ENCODE peak calls at places on chromosomes 5 and 9, in four cellular contexts. One of them, this sample, is unnamed.

GRCh38 chr9:136083558-136084190 is 11.4 kb downstream of the NACC2 start:
- DNase-seq in choroid plexus epithelial cell: no peak
- DNase-seq in HTR-8/SVneo: no peak
- DNase-seq in stimulated activated CD8-positive, alpha-beta memory T cell treated with anti-CD3 and anti-CD28 coated beads, Interleukin-4, amount 100 ng/mL, for 1 hour: no peak
- DNase-seq in this sample: no peak

GRCh38 chr9:104091028-104091590 is 3.0 kb upstream of the SMC2 start:
- DNase-seq in HTR-8/SVneo: no peak
- DNase-seq in choroid plexus epithelial cell: no peak
- DNase-seq in stimulated activated CD8-positive, alpha-beta memory T cell treated with anti-CD3 and anti-CD28 coated beads, Interleukin-4, amount 100 ng/mL, for 1 hour: no peak
- DNase-seq in this sample: peak

GRCh38 chr9:91771027-91771426 is 179.0 kb downstream of the ROR2 start:
- DNase-seq in choroid plexus epithelial cell: peak
- DNase-seq in stimulated activated CD8-positive, alpha-beta memory T cell treated with anti-CD3 and anti-CD28 coated beads, Interleukin-4, amount 100 ng/mL, for 1 hour: no peak
- DNase-seq in HTR-8/SVneo: peak
- DNase-seq in this sample: peak

GRCh38 chr9:120408680-120409258 is 171.2 kb downstream of the CDK5RAP2 start:
- DNase-seq in choroid plexus epithelial cell: no peak
- DNase-seq in HTR-8/SVneo: no peak
- DNase-seq in stimulated activated CD8-positive, alpha-beta memory T cell treated with anti-CD3 and anti-CD28 coated beads, Interleukin-4, amount 100 ng/mL, for 1 hour: no peak
- DNase-seq in this sample: no peak

GRCh38 chr5:169218176-169218575 is 82.8 kb downstream of the SLIT3 start:
- DNase-seq in HTR-8/SVneo: no peak
- DNase-seq in choroid plexus epithelial cell: no peak
- DNase-seq in stimulated activated CD8-positive, alpha-beta memory T cell treated with anti-CD3 and anti-CD28 coated beads, Interleukin-4, amount 100 ng/mL, for 1 hour: no peak
- DNase-seq in this sample: no peak

GRCh38 chr9:19946446-19947109 is 157.7 kb upstream of the SLC24A2 start:
- DNase-seq in HTR-8/SVneo: peak
- DNase-seq in choroid plexus epithelial cell: peak
- DNase-seq in stimulated activated CD8-positive, alpha-beta memory T cell treated with anti-CD3 and anti-CD28 coated beads, Interleukin-4, amount 100 ng/mL, for 1 hour: no peak
- DNase-seq in this sample: peak

GRCh38 chr5:42274913-42275312 is 148.3 kb upstream of the GHR start:
- DNase-seq in stimulated activated CD8-positive, alpha-beta memory T cell treated with anti-CD3 and anti-CD28 coated beads, Interleukin-4, amount 100 ng/mL, for 1 hour: no peak
- DNase-seq in choroid plexus epithelial cell: peak
- DNase-seq in HTR-8/SVneo: no peak
- DNase-seq in this sample: no peak

GRCh38 chr9:7578951-7579743 is 220.4 kb downstream of the DMAC1 start:
- DNase-seq in HTR-8/SVneo: no peak
- DNase-seq in choroid plexus epithelial cell: no peak
- DNase-seq in stimulated activated CD8-positive, alpha-beta memory T cell treated with anti-CD3 and anti-CD28 coated beads, Interleukin-4, amount 100 ng/mL, for 1 hour: no peak
- DNase-seq in this sample: no peak

GRCh38 chr5:37873988-37874387 is 34.1 kb upstream of the GDNF start:
- DNase-seq in HTR-8/SVneo: no peak
- DNase-seq in stimulated activated CD8-positive, alpha-beta memory T cell treated with anti-CD3 and anti-CD28 coated beads, Interleukin-4, amount 100 ng/mL, for 1 hour: no peak
- DNase-seq in choroid plexus epithelial cell: no peak
- DNase-seq in this sample: no peak

GRCh38 chr5:97406950-97407676 is 224.1 kb upstream of the RIOK2 start:
- DNase-seq in stimulated activated CD8-positive, alpha-beta memory T cell treated with anti-CD3 and anti-CD28 coated beads, Interleukin-4, amount 100 ng/mL, for 1 hour: no peak
- DNase-seq in choroid plexus epithelial cell: no peak
- DNase-seq in HTR-8/SVneo: no peak
- DNase-seq in this sample: no peak

GRCh38 chr9:121835581-121836381 is 184.3 kb downstream of the DAB2IP start:
- DNase-seq in choroid plexus epithelial cell: no peak
- DNase-seq in stimulated activated CD8-positive, alpha-beta memory T cell treated with anti-CD3 and anti-CD28 coated beads, Interleukin-4, amount 100 ng/mL, for 1 hour: no peak
- DNase-seq in HTR-8/SVneo: no peak
- DNase-seq in this sample: peak

GRCh38 chr9:121985792-121986494 is 107.2 kb downstream of the TTLL11 start:
- DNase-seq in HTR-8/SVneo: no peak
- DNase-seq in choroid plexus epithelial cell: no peak
- DNase-seq in stimulated activated CD8-positive, alpha-beta memory T cell treated with anti-CD3 and anti-CD28 coated beads, Interleukin-4, amount 100 ng/mL, for 1 hour: no peak
- DNase-seq in this sample: no peak

GRCh38 chr5:35246411-35246810 is 16.1 kb upstream of the PRLR start:
- DNase-seq in HTR-8/SVneo: no peak
- DNase-seq in stimulated activated CD8-positive, alpha-beta memory T cell treated with anti-CD3 and anti-CD28 coated beads, Interleukin-4, amount 100 ng/mL, for 1 hour: no peak
- DNase-seq in choroid plexus epithelial cell: no peak
- DNase-seq in this sample: no peak

GRCh38 chr5:58075907-58076306 is 384.0 kb downstream of the PLK2 start:
- DNase-seq in choroid plexus epithelial cell: no peak
- DNase-seq in stimulated activated CD8-positive, alpha-beta memory T cell treated with anti-CD3 and anti-CD28 coated beads, Interleukin-4, amount 100 ng/mL, for 1 hour: no peak
- DNase-seq in HTR-8/SVneo: no peak
- DNase-seq in this sample: no peak

GRCh38 chr9:35831040-35831439 is 2.0 kb downstream of the TMEM8B start:
- DNase-seq in stimulated activated CD8-positive, alpha-beta memory T cell treated with anti-CD3 and anti-CD28 coated beads, Interleukin-4, amount 100 ng/mL, for 1 hour: no peak
- DNase-seq in HTR-8/SVneo: no peak
- DNase-seq in choroid plexus epithelial cell: no peak
- DNase-seq in this sample: no peak

GRCh38 chr5:169914766-169915165 is 65.5 kb downstream of the INSYN2B start:
- DNase-seq in stimulated activated CD8-positive, alpha-beta memory T cell treated with anti-CD3 and anti-CD28 coated beads, Interleukin-4, amount 100 ng/mL, for 1 hour: no peak
- DNase-seq in choroid plexus epithelial cell: peak
- DNase-seq in HTR-8/SVneo: no peak
- DNase-seq in this sample: peak

GRCh38 chr5:162209005-162209605 is 141.5 kb downstream of the GABRG2 start:
- DNase-seq in HTR-8/SVneo: peak
- DNase-seq in choroid plexus epithelial cell: peak
- DNase-seq in stimulated activated CD8-positive, alpha-beta memory T cell treated with anti-CD3 and anti-CD28 coated beads, Interleukin-4, amount 100 ng/mL, for 1 hour: no peak
- DNase-seq in this sample: no peak

GRCh38 chr9:132986114-132986513 is 7.6 kb downstream of the GFI1B start:
- DNase-seq in choroid plexus epithelial cell: no peak
- DNase-seq in HTR-8/SVneo: no peak
- DNase-seq in stimulated activated CD8-positive, alpha-beta memory T cell treated with anti-CD3 and anti-CD28 coated beads, Interleukin-4, amount 100 ng/mL, for 1 hour: no peak
- DNase-seq in this sample: no peak

GRCh38 chr5:109045710-109046109 is 298.0 kb downstream of the FER start:
- DNase-seq in stimulated activated CD8-positive, alpha-beta memory T cell treated with anti-CD3 and anti-CD28 coated beads, Interleukin-4, amount 100 ng/mL, for 1 hour: no peak
- DNase-seq in HTR-8/SVneo: no peak
- DNase-seq in choroid plexus epithelial cell: peak
- DNase-seq in this sample: peak

GRCh38 chr9:21576331-21577189 is 94.4 kb upstream of the IFNE start:
- DNase-seq in HTR-8/SVneo: peak
- DNase-seq in stimulated activated CD8-positive, alpha-beta memory T cell treated with anti-CD3 and anti-CD28 coated beads, Interleukin-4, amount 100 ng/mL, for 1 hour: no peak
- DNase-seq in choroid plexus epithelial cell: peak
- DNase-seq in this sample: peak

GRCh38 chr5:115333164-115333563 is 36.7 kb upstream of the CCDC112 start:
- DNase-seq in HTR-8/SVneo: no peak
- DNase-seq in choroid plexus epithelial cell: peak
- DNase-seq in stimulated activated CD8-positive, alpha-beta memory T cell treated with anti-CD3 and anti-CD28 coated beads, Interleukin-4, amount 100 ng/mL, for 1 hour: no peak
- DNase-seq in this sample: no peak

GRCh38 chr9:37994639-37995347 is 74.2 kb downstream of the SHB start:
- DNase-seq in choroid plexus epithelial cell: peak
- DNase-seq in HTR-8/SVneo: peak
- DNase-seq in stimulated activated CD8-positive, alpha-beta memory T cell treated with anti-CD3 and anti-CD28 coated beads, Interleukin-4, amount 100 ng/mL, for 1 hour: no peak
- DNase-seq in this sample: peak

GRCh38 chr5:169097374-169097831 is 203.5 kb downstream of the SLIT3 start:
- DNase-seq in stimulated activated CD8-positive, alpha-beta memory T cell treated with anti-CD3 and anti-CD28 coated beads, Interleukin-4, amount 100 ng/mL, for 1 hour: no peak
- DNase-seq in HTR-8/SVneo: no peak
- DNase-seq in choroid plexus epithelial cell: no peak
- DNase-seq in this sample: no peak

GRCh38 chr5:73649926-73650325 is 23.9 kb downstream of the ARHGEF28 start:
- DNase-seq in stimulated activated CD8-positive, alpha-beta memory T cell treated with anti-CD3 and anti-CD28 coated beads, Interleukin-4, amount 100 ng/mL, for 1 hour: no peak
- DNase-seq in choroid plexus epithelial cell: no peak
- DNase-seq in HTR-8/SVneo: no peak
- DNase-seq in this sample: no peak

GRCh38 chr9:124342946-124343485 is 72.2 kb downstream of the PSMB7 start:
- DNase-seq in HTR-8/SVneo: peak
- DNase-seq in stimulated activated CD8-positive, alpha-beta memory T cell treated with anti-CD3 and anti-CD28 coated beads, Interleukin-4, amount 100 ng/mL, for 1 hour: no peak
- DNase-seq in choroid plexus epithelial cell: peak
- DNase-seq in this sample: peak

GRCh38 chr5:164191240-164191639 is 685.8 kb downstream of the MAT2B start:
- DNase-seq in choroid plexus epithelial cell: peak
- DNase-seq in HTR-8/SVneo: peak
- DNase-seq in stimulated activated CD8-positive, alpha-beta memory T cell treated with anti-CD3 and anti-CD28 coated beads, Interleukin-4, amount 100 ng/mL, for 1 hour: no peak
- DNase-seq in this sample: no peak

GRCh38 chr5:116528519-116529234 is 45.9 kb downstream of the SEMA6A start:
- DNase-seq in HTR-8/SVneo: no peak
- DNase-seq in choroid plexus epithelial cell: no peak
- DNase-seq in stimulated activated CD8-positive, alpha-beta memory T cell treated with anti-CD3 and anti-CD28 coated beads, Interleukin-4, amount 100 ng/mL, for 1 hour: no peak
- DNase-seq in this sample: no peak

GRCh38 chr5:135547590-135548254 is 12.0 kb upstream of the NEUROG1 start:
- DNase-seq in choroid plexus epithelial cell: no peak
- DNase-seq in HTR-8/SVneo: no peak
- DNase-seq in stimulated activated CD8-positive, alpha-beta memory T cell treated with anti-CD3 and anti-CD28 coated beads, Interleukin-4, amount 100 ng/mL, for 1 hour: no peak
- DNase-seq in this sample: no peak

GRCh38 chr5:143219696-143220095 is 183.8 kb downstream of the NR3C1 start:
- DNase-seq in choroid plexus epithelial cell: peak
- DNase-seq in HTR-8/SVneo: no peak
- DNase-seq in stimulated activated CD8-positive, alpha-beta memory T cell treated with anti-CD3 and anti-CD28 coated beads, Interleukin-4, amount 100 ng/mL, for 1 hour: no peak
- DNase-seq in this sample: no peak

GRCh38 chr5:181221792-181222629 is 1.1 kb upstream of the TRIM41 start:
- DNase-seq in HTR-8/SVneo: peak
- DNase-seq in choroid plexus epithelial cell: peak
- DNase-seq in stimulated activated CD8-positive, alpha-beta memory T cell treated with anti-CD3 and anti-CD28 coated beads, Interleukin-4, amount 100 ng/mL, for 1 hour: peak
- DNase-seq in this sample: peak

GRCh38 chr5:16464664-16465543 is 696 bp downstream of the ZNF622 start:
- DNase-seq in stimulated activated CD8-positive, alpha-beta memory T cell treated with anti-CD3 and anti-CD28 coated beads, Interleukin-4, amount 100 ng/mL, for 1 hour: no peak
- DNase-seq in choroid plexus epithelial cell: peak
- DNase-seq in HTR-8/SVneo: no peak
- DNase-seq in this sample: peak

GRCh38 chr5:160486573-160486972 is 64.9 kb downstream of the PTTG1 start:
- DNase-seq in choroid plexus epithelial cell: no peak
- DNase-seq in stimulated activated CD8-positive, alpha-beta memory T cell treated with anti-CD3 and anti-CD28 coated beads, Interleukin-4, amount 100 ng/mL, for 1 hour: no peak
- DNase-seq in HTR-8/SVneo: no peak
- DNase-seq in this sample: no peak

GRCh38 chr5:149800563-149801103 is 70.5 kb downstream of the PPARGC1B start:
- DNase-seq in stimulated activated CD8-positive, alpha-beta memory T cell treated with anti-CD3 and anti-CD28 coated beads, Interleukin-4, amount 100 ng/mL, for 1 hour: no peak
- DNase-seq in choroid plexus epithelial cell: peak
- DNase-seq in HTR-8/SVneo: no peak
- DNase-seq in this sample: no peak

GRCh38 chr5:139708877-139709586 is 60.9 kb downstream of the CXXC5 start:
- DNase-seq in HTR-8/SVneo: peak
- DNase-seq in choroid plexus epithelial cell: peak
- DNase-seq in stimulated activated CD8-positive, alpha-beta memory T cell treated with anti-CD3 and anti-CD28 coated beads, Interleukin-4, amount 100 ng/mL, for 1 hour: no peak
- DNase-seq in this sample: peak

This sample was measured in mesenchymal stem cell.